ENCODE peak calls at places on chromosome 6, in ten cellular contexts. H, W, I, K, J, R, C, F, Z and V are unnamed samples.
A peak's percentile ranks its signal among the peaks of the same experiment; 100 is the strongest.

GRCh38 chr6:154555075-154555677 is 44.7 kb upstream of the CNKSR3 start:
- DNase-seq in K (no peak), Z (peak; percentile 24), I (no peak), W (no peak), J (peak; percentile 39), F (peak; percentile 35), H (peak; percentile 45), C (no peak), R (no peak), V (no peak)

GRCh38 chr6:123925360-123925759 is 121.7 kb downstream of the NKAIN2 start:
- DNase-seq in C (peak; percentile 47), J (no peak), I (no peak), F (no peak), W (no peak), H (peak; percentile 55), Z (no peak), R (no peak), K (no peak), V (no peak)

GRCh38 chr6:49121970-49122369 is 341.1 kb downstream of the MMUT start:
- DNase-seq in I (no peak), R (no peak), F (no peak), C (no peak), W (no peak), J (no peak), K (no peak), Z (no peak), H (no peak), V (no peak)

GRCh38 chr6:41654433-41655020 is 16.3 kb downstream of the MDFI start:
- DNase-seq in K (no peak), I (peak; percentile 50), Z (no peak), W (no peak), J (no peak), C (no peak), R (no peak), H (no peak), F (no peak), V (no peak)

GRCh38 chr6:72524011-72524645 is 97.7 kb upstream of the KCNQ5 start:
- DNase-seq in J (no peak), W (no peak), Z (no peak), I (no peak), R (no peak), H (no peak), K (no peak), C (no peak), F (no peak), V (no peak)

GRCh38 chr6:41706876-41707564 is 28.4 kb downstream of the TFEB start:
- DNase-seq in R (no peak), H (no peak), W (no peak), J (no peak), I (peak; percentile 85), K (no peak), Z (no peak), F (no peak), C (no peak), V (no peak)

GRCh38 chr6:7865811-7866210 is 44.8 kb downstream of the TXNDC5 start:
- DNase-seq in J (no peak), K (no peak), Z (no peak), I (no peak), C (no peak), H (no peak), R (no peak), W (no peak), F (no peak), V (no peak)

GRCh38 chr6:6950373-6951145 is 157.2 kb upstream of the RREB1 start:
- DNase-seq in K (no peak), J (no peak), C (no peak), I (no peak), W (no peak), H (no peak), F (no peak), Z (no peak), R (no peak), V (no peak)

GRCh38 chr6:1286972-1287600 is 24.8 kb upstream of the FOXQ1 start:
- DNase-seq in J (no peak), W (peak; percentile 83), Z (peak; percentile 64), C (no peak), K (no peak), R (peak; percentile 19), F (no peak), I (no peak), H (no peak), V (no peak)

GRCh38 chr6:66605971-66606370 is 898.9 kb upstream of the EYS start:
- DNase-seq in K (no peak), C (no peak), R (no peak), Z (no peak), F (no peak), W (no peak), I (no peak), J (no peak), H (no peak), V (no peak)

GRCh38 chr6:127941228-127941627 is 40.4 kb upstream of the THEMIS start:
- DNase-seq in W (no peak), K (no peak), Z (no peak), I (no peak), J (no peak), R (no peak), H (no peak), C (no peak), F (no peak), V (no peak)

GRCh38 chr6:3822747-3823445 is 26.3 kb upstream of the FAM50B start:
- DNase-seq in W (peak; percentile 64), C (no peak), R (no peak), F (no peak), I (no peak), J (no peak), Z (no peak), K (no peak), H (peak; percentile 34), V (no peak)

GRCh38 chr6:156508923-156509322 is 268.3 kb upstream of the ARID1B start:
- DNase-seq in C (no peak), Z (no peak), W (no peak), J (no peak), I (no peak), K (peak; percentile 5), R (no peak), F (no peak), H (no peak), V (no peak)

GRCh38 chr6:56869346-56869745 is 85.6 kb upstream of the BEND6 start:
- DNase-seq in J (no peak), H (no peak), W (no peak), K (no peak), R (no peak), Z (no peak), F (no peak), C (no peak), I (no peak), V (no peak)

GRCh38 chr6:96898241-96898851 is 655 bp upstream of the NDUFAF4 start:
- DNase-seq in J (no peak), K (peak; percentile 11), C (no peak), R (no peak), W (no peak), I (no peak), F (peak; percentile 3), Z (no peak), H (peak; percentile 62), V (no peak)

GRCh38 chr6:88220493-88220892 is 54.3 kb upstream of the CNR1 start:
- DNase-seq in Z (no peak), H (peak; percentile 7), K (peak; percentile 60), C (no peak), F (no peak), I (no peak), R (no peak), W (no peak), J (no peak), V (no peak)

GRCh38 chr6:16757332-16757731 is 3.9 kb downstream of the ATXN1 start:
- DNase-seq in Z (no peak), K (no peak), J (no peak), C (no peak), R (no peak), F (no peak), W (no peak), I (no peak), H (no peak), V (no peak)
- H3K4me1 ChIP-seq in Z (peaks cover 46% of the 10 kb centered on the region), K (peaks cover 10% of the 10 kb centered on the region), J (peaks cover 69% of the 10 kb centered on the region), C (peaks cover 5% of the 10 kb centered on the region), R (peaks cover 14% of the 10 kb centered on the region), F (peaks cover 25% of the 10 kb centered on the region), W (peaks cover 18% of the 10 kb centered on the region), I (peaks cover 60% of the 10 kb centered on the region), H (peaks cover 19% of the 10 kb centered on the region), V (peaks cover 21% of the 10 kb centered on the region)

GRCh38 chr6:15621203-15622044 is 41.4 kb downstream of the DTNBP1 start:
- DNase-seq in W (no peak), R (no peak), J (no peak), I (peak; percentile 68), K (peak; percentile 58), Z (peak; percentile 20), C (peak; percentile 62), F (peak; percentile 52), H (peak; percentile 20), V (no peak)
- TF ChIP-seq POLR2AphosphoS5 in W (no peak), R (no peak), J (no peak), I (no peak), K (no peak), Z (no peak), C (peak; percentile 52), F (no peak), H (no peak), V (no peak)

DNA sequence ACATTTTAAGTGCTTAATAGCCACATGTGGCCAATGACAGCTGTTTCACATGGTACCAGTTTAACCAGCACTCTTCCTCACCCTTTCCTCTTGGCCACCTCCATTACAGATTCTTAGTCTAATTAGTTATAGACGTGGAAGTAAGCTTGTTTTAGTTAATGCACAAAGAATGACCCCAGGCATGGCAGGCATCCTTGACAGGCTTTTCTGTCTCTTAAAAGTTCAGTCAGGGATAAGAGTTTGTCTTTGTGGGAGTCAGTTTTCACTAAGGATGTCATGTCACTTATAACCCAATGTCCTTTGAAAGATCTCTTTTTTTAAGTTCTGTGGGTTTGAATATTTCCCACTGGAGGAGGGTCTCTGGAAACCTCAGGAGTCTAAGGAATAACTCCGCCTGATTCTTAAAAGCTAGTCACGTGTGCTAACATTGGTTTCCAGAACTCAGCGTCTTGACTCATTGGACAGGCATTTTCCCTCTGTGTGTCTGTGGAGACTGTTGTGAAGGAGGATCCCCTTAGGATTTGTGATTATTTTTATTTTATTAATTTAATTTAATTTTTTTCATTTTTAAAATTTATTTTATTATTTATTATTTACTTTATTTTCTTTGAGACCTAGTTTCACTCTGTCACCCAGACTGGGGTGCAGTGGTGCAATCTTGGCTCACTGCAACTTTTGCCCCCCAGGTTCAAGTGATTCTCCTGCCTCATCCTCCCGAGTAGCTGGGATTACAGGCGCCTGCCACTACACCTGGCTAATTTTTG is 171.4 kb downstream of the ZFAND3 start:
- DNase-seq in R (no peak), Z (no peak), H (no peak), I (no peak), C (no peak), W (no peak), K (peak; percentile 11), F (no peak), J (no peak), V (no peak)
- H3K4me1 ChIP-seq in R (no peaks in the 10 kb centered on the region), Z (peaks cover 28% of the 10 kb centered on the region), H (no peaks in the 10 kb centered on the region), I (peaks cover 75% of the 10 kb centered on the region), C (peaks cover 6% of the 10 kb centered on the region), W (no peaks in the 10 kb centered on the region), K (peaks cover 6% of the 10 kb centered on the region), F (peaks cover 49% of the 10 kb centered on the region), J (peaks cover 33% of the 10 kb centered on the region), V (no peaks in the 10 kb centered on the region)

DNA sequence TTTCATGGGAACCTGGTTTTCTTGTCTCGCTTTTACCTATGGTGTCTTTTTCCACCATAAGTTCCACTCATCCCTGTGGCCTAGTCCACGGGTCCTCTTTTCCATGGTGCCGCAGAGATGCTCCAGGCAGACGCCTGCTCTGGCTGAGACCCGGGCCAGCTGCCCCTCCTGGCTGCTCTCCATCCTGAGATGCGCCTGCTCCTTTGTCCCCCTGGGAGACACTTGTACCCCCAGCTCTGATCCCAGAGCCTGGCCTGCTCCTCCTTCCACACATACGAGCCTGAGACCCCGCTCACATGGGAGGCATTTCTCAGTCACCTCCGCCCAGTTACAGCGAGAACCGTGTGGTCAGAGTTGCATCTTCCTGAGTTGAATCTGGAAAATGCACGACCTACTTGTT is 29.6 kb downstream of the RNASET2 start:
- DNase-seq in J (no peak), R (no peak), Z (no peak), F (no peak), W (no peak), K (no peak), H (no peak), I (no peak), C (no peak), V (no peak)
- TF ChIP-seq POLR2AphosphoS5 in J (no peak), R (no peak), Z (no peak), F (no peak), W (no peak), K (no peak), H (no peak), I (no peak), C (no peak), V (no peak)